ENCODE peak calls at places on chromosomes 2 and 18, in seven cellular contexts. One of them, this sample, is unnamed.

GRCh38 chr18:35852786-35853185 is 119.7 kb upstream of the RMP24 start:
- DNase-seq in lower lobe of right lung: no peak
- DNase-seq in right cardiac atrium: no peak
- DNase-seq in heart right ventricle: no peak
- DNase-seq in body of pancreas: no peak
- DNase-seq in skeletal muscle cell: no peak
- DNase-seq in BE2C: no peak
- DNase-seq in this sample: no peak

GRCh38 chr2:58651930-58652329 is 410.8 kb upstream of the FANCL start:
- DNase-seq in right cardiac atrium: no peak
- DNase-seq in lower lobe of right lung: no peak
- DNase-seq in skeletal muscle cell: no peak
- DNase-seq in BE2C: no peak
- DNase-seq in body of pancreas: no peak
- DNase-seq in heart right ventricle: no peak
- DNase-seq in this sample: no peak

GRCh38 chr2:241329669-241330615 is 14.2 kb downstream of the SEPTIN2 start:
- DNase-seq in BE2C: no peak
- DNase-seq in body of pancreas: no peak
- DNase-seq in skeletal muscle cell: no peak
- DNase-seq in right cardiac atrium: no peak
- DNase-seq in lower lobe of right lung: no peak
- DNase-seq in heart right ventricle: no peak
- DNase-seq in this sample: no peak

GRCh38 chr18:41870817-41871216 is 84.2 kb upstream of the PIK3C3 start:
- DNase-seq in lower lobe of right lung: no peak
- DNase-seq in skeletal muscle cell: peak
- DNase-seq in right cardiac atrium: no peak
- DNase-seq in heart right ventricle: no peak
- DNase-seq in BE2C: no peak
- DNase-seq in body of pancreas: no peak
- DNase-seq in this sample: no peak

GRCh38 chr2:199261221-199261620 is 196.5 kb downstream of the SATB2 start:
- DNase-seq in body of pancreas: no peak
- DNase-seq in skeletal muscle cell: peak
- DNase-seq in lower lobe of right lung: no peak
- DNase-seq in BE2C: no peak
- DNase-seq in right cardiac atrium: no peak
- DNase-seq in heart right ventricle: no peak
- DNase-seq in this sample: peak

GRCh38 chr18:60021556-60021955 is 121.8 kb downstream of the PMAIP1 start:
- DNase-seq in skeletal muscle cell: no peak
- DNase-seq in heart right ventricle: no peak
- DNase-seq in right cardiac atrium: no peak
- DNase-seq in body of pancreas: no peak
- DNase-seq in BE2C: no peak
- DNase-seq in lower lobe of right lung: no peak
- DNase-seq in this sample: no peak

GRCh38 chr2:11505652-11506610 is 27.9 kb upstream of the GREB1 start:
- DNase-seq in heart right ventricle: no peak
- DNase-seq in skeletal muscle cell: no peak
- DNase-seq in lower lobe of right lung: no peak
- DNase-seq in right cardiac atrium: no peak
- DNase-seq in body of pancreas: peak
- DNase-seq in BE2C: no peak
- DNase-seq in this sample: no peak

GRCh38 chr2:44715671-44716077 is 225.8 kb upstream of the SIX3 start:
- DNase-seq in body of pancreas: no peak
- DNase-seq in lower lobe of right lung: no peak
- DNase-seq in heart right ventricle: peak
- DNase-seq in skeletal muscle cell: peak
- DNase-seq in BE2C: peak
- DNase-seq in right cardiac atrium: no peak
- DNase-seq in this sample: peak

GRCh38 chr2:430280-431040 is 142.6 kb upstream of the ALKAL2 start:
- DNase-seq in skeletal muscle cell: no peak
- DNase-seq in body of pancreas: no peak
- DNase-seq in BE2C: no peak
- DNase-seq in heart right ventricle: no peak
- DNase-seq in right cardiac atrium: peak
- DNase-seq in lower lobe of right lung: no peak
- DNase-seq in this sample: no peak

GRCh38 chr2:103445356-103445755 is 683.5 kb downstream of the TMEM182 start:
- DNase-seq in skeletal muscle cell: no peak
- DNase-seq in body of pancreas: no peak
- DNase-seq in right cardiac atrium: no peak
- DNase-seq in BE2C: no peak
- DNase-seq in lower lobe of right lung: no peak
- DNase-seq in heart right ventricle: no peak
- DNase-seq in this sample: no peak

GRCh38 chr2:15943914-15944313 is 3.6 kb downstream of the MYCN start:
- DNase-seq in BE2C: peak
- DNase-seq in right cardiac atrium: no peak
- DNase-seq in heart right ventricle: peak
- DNase-seq in skeletal muscle cell: peak
- DNase-seq in body of pancreas: no peak
- DNase-seq in lower lobe of right lung: no peak
- DNase-seq in this sample: no peak

GRCh38 chr18:4510160-4510559 is 55.1 kb upstream of the DLGAP1 start:
- DNase-seq in body of pancreas: no peak
- DNase-seq in heart right ventricle: no peak
- DNase-seq in skeletal muscle cell: no peak
- DNase-seq in BE2C: no peak
- DNase-seq in lower lobe of right lung: no peak
- DNase-seq in right cardiac atrium: peak
- DNase-seq in this sample: no peak

GRCh38 chr2:240435457-240435954 is at the start of gene GPC1:
- DNase-seq in body of pancreas: peak
- DNase-seq in right cardiac atrium: peak
- DNase-seq in BE2C: peak
- DNase-seq in skeletal muscle cell: peak
- DNase-seq in lower lobe of right lung: peak
- DNase-seq in heart right ventricle: peak
- DNase-seq in this sample: no peak

GRCh38 chr2:159617651-159618050 is 1.3 kb upstream of the BAZ2B start:
- DNase-seq in body of pancreas: peak
- DNase-seq in BE2C: peak
- DNase-seq in right cardiac atrium: no peak
- DNase-seq in heart right ventricle: peak
- DNase-seq in lower lobe of right lung: no peak
- DNase-seq in skeletal muscle cell: no peak
- DNase-seq in this sample: peak

GRCh38 chr2:64214281-64215115 is 70.3 kb upstream of the PELI1 start:
- DNase-seq in lower lobe of right lung: no peak
- DNase-seq in body of pancreas: no peak
- DNase-seq in skeletal muscle cell: no peak
- DNase-seq in BE2C: no peak
- DNase-seq in heart right ventricle: peak
- DNase-seq in right cardiac atrium: no peak
- DNase-seq in this sample: no peak

GRCh38 chr2:27954771-27955384 is 64.3 kb downstream of the BABAM2 start:
- DNase-seq in heart right ventricle: peak
- DNase-seq in lower lobe of right lung: no peak
- DNase-seq in skeletal muscle cell: peak
- DNase-seq in body of pancreas: peak
- DNase-seq in right cardiac atrium: peak
- DNase-seq in BE2C: peak
- DNase-seq in this sample: peak

GRCh38 chr2:234395801-234396478 is 100.9 kb downstream of the ARL4C start:
- DNase-seq in heart right ventricle: no peak
- DNase-seq in skeletal muscle cell: peak
- DNase-seq in body of pancreas: peak
- DNase-seq in right cardiac atrium: no peak
- DNase-seq in lower lobe of right lung: no peak
- DNase-seq in BE2C: peak
- DNase-seq in this sample: no peak

DNA sequence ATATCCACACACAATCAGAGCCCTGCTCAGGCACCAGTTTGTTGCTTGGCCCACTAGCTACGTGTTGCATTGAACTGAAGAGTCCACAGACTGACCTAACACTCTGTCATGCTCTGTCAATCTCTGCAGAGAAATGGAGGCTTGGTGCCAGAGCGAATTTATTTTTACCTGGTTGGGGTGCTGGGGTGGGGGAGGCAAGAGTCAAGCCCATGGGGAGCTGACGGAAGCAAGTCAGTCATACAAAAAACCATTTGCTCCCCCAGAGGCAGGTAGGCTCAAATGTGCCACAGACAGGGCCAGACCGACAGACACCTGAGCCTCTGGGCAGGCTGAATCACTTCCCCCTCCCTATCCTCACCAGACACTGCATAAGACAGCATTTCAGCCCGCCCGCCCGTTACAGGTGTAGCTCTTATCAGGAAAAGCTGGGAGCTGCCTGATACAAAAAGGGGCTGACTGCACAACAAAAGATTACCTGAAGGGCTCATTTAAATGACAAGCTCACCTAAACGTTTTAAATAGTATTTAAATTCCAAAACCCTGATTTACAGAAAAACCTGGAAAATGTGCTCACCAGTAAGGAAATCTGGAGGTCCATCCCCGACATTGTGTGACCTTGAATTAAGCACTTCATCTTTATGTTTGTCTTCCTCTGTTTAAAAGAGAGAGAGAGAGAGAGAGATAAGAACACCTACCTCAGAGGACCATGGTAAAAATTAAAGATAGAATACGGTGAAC is 2.1 kb upstream of the PCBP1 start:
- DNase-seq in lower lobe of right lung: no peak
- DNase-seq in BE2C: no peak
- DNase-seq in right cardiac atrium: peak
- DNase-seq in body of pancreas: peak
- DNase-seq in heart right ventricle: no peak
- DNase-seq in skeletal muscle cell: no peak
- DNase-seq in this sample: no peak
- H3K4me3 ChIP-seq in lower lobe of right lung: peak
- H3K4me3 ChIP-seq in BE2C: no peak
- H3K4me3 ChIP-seq in right cardiac atrium: peak
- H3K4me3 ChIP-seq in body of pancreas: no peak
- H3K4me3 ChIP-seq in heart right ventricle: peak
- H3K4me3 ChIP-seq in skeletal muscle cell: no peak
- H3K4me3 ChIP-seq in this sample: no peak

GRCh38 chr18:26546170-26546874 is 2.0 kb downstream of the KCTD1 start:
- DNase-seq in heart right ventricle: no peak
- DNase-seq in lower lobe of right lung: no peak
- DNase-seq in right cardiac atrium: no peak
- DNase-seq in BE2C: no peak
- DNase-seq in body of pancreas: no peak
- DNase-seq in skeletal muscle cell: no peak
- DNase-seq in this sample: no peak

GRCh38 chr18:26545335-26545734 is 3.0 kb downstream of the KCTD1 start:
- DNase-seq in right cardiac atrium: no peak
- DNase-seq in BE2C: no peak
- DNase-seq in heart right ventricle: no peak
- DNase-seq in body of pancreas: peak
- DNase-seq in skeletal muscle cell: no peak
- DNase-seq in lower lobe of right lung: no peak
- DNase-seq in this sample: no peak

GRCh38 chr18:26543368-26543767 is 5.0 kb downstream of the KCTD1 start:
- DNase-seq in skeletal muscle cell: no peak
- DNase-seq in heart right ventricle: no peak
- DNase-seq in body of pancreas: peak
- DNase-seq in BE2C: no peak
- DNase-seq in lower lobe of right lung: no peak
- DNase-seq in right cardiac atrium: no peak
- DNase-seq in this sample: no peak

GRCh38 chr18:26545737-26546136 is 2.6 kb downstream of the KCTD1 start:
- DNase-seq in body of pancreas: no peak
- DNase-seq in heart right ventricle: no peak
- DNase-seq in skeletal muscle cell: no peak
- DNase-seq in right cardiac atrium: no peak
- DNase-seq in BE2C: no peak
- DNase-seq in lower lobe of right lung: no peak
- DNase-seq in this sample: no peak

DNA sequence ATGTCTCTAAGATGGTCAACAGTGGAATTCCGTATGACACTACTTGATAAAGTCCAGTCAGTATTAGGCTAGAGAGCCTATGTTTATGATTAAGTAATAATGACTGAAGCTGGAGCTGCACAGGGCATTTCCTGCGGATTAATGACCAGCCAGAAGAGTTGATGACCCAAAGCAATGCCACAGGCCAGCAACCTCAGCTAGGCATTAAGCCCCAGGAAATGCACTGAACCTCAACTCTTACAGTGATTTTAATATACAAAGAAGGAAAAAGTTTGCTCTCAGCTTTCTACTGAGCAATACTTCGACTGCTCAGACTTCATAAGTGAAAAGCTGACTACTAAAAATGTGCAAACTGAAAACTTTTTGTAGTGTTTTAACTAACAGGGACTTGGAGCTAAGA is 3.9 kb downstream of the KCTD1 start:
- DNase-seq in body of pancreas: no peak
- DNase-seq in heart right ventricle: no peak
- DNase-seq in lower lobe of right lung: no peak
- DNase-seq in skeletal muscle cell: no peak
- DNase-seq in BE2C: no peak
- DNase-seq in right cardiac atrium: no peak
- DNase-seq in this sample: no peak
- H3K4me3 ChIP-seq in body of pancreas: no peak
- H3K4me3 ChIP-seq in heart right ventricle: no peak
- H3K4me3 ChIP-seq in lower lobe of right lung: no peak
- H3K4me3 ChIP-seq in skeletal muscle cell: no peak
- H3K4me3 ChIP-seq in BE2C: peak
- H3K4me3 ChIP-seq in right cardiac atrium: peak
- H3K4me3 ChIP-seq in this sample: no peak

GRCh38 chr2:165795011-165795410 is 964 bp upstream of the GALNT3 start:
- DNase-seq in skeletal muscle cell: no peak
- DNase-seq in right cardiac atrium: no peak
- DNase-seq in BE2C: no peak
- DNase-seq in lower lobe of right lung: no peak
- DNase-seq in body of pancreas: peak
- DNase-seq in heart right ventricle: no peak
- DNase-seq in this sample: peak
- H3K4me3 ChIP-seq in skeletal muscle cell: peak
- H3K4me3 ChIP-seq in right cardiac atrium: no peak
- H3K4me3 ChIP-seq in BE2C: no peak
- H3K4me3 ChIP-seq in lower lobe of right lung: peak
- H3K4me3 ChIP-seq in body of pancreas: peak
- H3K4me3 ChIP-seq in heart right ventricle: peak
- H3K4me3 ChIP-seq in this sample: no peak

DNA sequence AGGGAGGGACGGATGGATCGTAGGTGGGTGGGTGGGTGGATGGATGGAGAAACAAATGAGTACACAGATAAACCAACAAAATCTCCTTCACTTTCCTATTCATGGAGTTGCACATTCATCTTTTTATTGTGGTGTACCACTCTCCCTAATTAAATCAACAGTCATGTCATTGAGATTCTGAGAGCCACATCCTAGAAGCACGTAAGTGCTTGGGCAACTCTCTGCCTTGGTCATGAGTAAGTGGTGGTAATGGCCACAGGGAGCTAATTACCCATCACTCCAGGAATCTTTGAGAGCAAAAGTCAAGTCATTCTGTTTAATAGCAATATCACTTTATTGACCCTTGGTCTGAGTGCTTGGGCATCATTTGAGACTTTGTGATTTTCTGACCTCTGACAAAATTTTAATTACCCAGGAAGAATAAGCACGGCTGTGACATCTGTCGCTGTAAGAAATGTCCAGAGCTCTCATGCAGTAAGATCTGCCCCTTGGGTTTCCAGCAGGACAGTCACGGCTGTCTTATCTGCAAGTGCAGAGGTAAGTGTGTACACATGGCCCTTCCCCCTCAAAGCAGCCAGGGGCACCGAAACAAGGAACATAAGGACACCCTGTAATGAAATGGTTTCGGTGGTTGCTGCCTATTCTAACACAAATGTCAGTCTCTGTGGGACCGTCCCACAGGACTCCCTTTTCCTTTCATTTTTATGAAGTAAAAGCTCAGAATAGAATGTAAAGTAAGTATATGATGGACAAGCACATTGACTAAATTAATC is 85.9 kb downstream of the FEZ2 start:
- DNase-seq in right cardiac atrium: no peak
- DNase-seq in BE2C: no peak
- DNase-seq in body of pancreas: no peak
- DNase-seq in skeletal muscle cell: no peak
- DNase-seq in heart right ventricle: no peak
- DNase-seq in lower lobe of right lung: no peak
- DNase-seq in this sample: no peak
- H3K4me3 ChIP-seq in right cardiac atrium: no peak
- H3K4me3 ChIP-seq in BE2C: no peak
- H3K4me3 ChIP-seq in body of pancreas: no peak
- H3K4me3 ChIP-seq in skeletal muscle cell: no peak
- H3K4me3 ChIP-seq in heart right ventricle: no peak
- H3K4me3 ChIP-seq in lower lobe of right lung: no peak
- H3K4me3 ChIP-seq in this sample: no peak